ENCODE peak calls at places on chromosomes 11 and 22, in seven cellular contexts. One of them, this sample, is unnamed. For H3K27me3, the result is how much of the 10 kb centered on the place peaks cover.

GRCh38 chr11:104853276-104853675 is 45.0 kb downstream of the CASP12 start:
- DNase-seq in upper lobe of left lung: no peak
- DNase-seq in ovary: no peak
- DNase-seq in HCT116: no peak
- DNase-seq in tibial nerve: no peak
- DNase-seq in stomach: no peak
- DNase-seq in body of pancreas: no peak
- DNase-seq in this sample: no peak

GRCh38 chr11:116650052-116650451 is 122.7 kb downstream of the BUD13 start:
- DNase-seq in HCT116: no peak
- DNase-seq in stomach: no peak
- DNase-seq in tibial nerve: no peak
- DNase-seq in ovary: no peak
- DNase-seq in body of pancreas: no peak
- DNase-seq in upper lobe of left lung: no peak
- DNase-seq in this sample: no peak

GRCh38 chr22:47110817-47111443 is 348.5 kb downstream of the TBC1D22A start:
- DNase-seq in ovary: peak
- DNase-seq in body of pancreas: no peak
- DNase-seq in HCT116: no peak
- DNase-seq in stomach: no peak
- DNase-seq in upper lobe of left lung: no peak
- DNase-seq in tibial nerve: no peak
- DNase-seq in this sample: no peak

GRCh38 chr22:35586771-35587170 is 30.4 kb downstream of the MB start:
- DNase-seq in stomach: no peak
- DNase-seq in ovary: no peak
- DNase-seq in upper lobe of left lung: no peak
- DNase-seq in tibial nerve: no peak
- DNase-seq in HCT116: no peak
- DNase-seq in body of pancreas: no peak
- DNase-seq in this sample: peak

GRCh38 chr11:50182486-50182885 is 149.8 kb downstream of the OR4C45 start:
- DNase-seq in tibial nerve: no peak
- DNase-seq in upper lobe of left lung: no peak
- DNase-seq in stomach: no peak
- DNase-seq in ovary: no peak
- DNase-seq in HCT116: no peak
- DNase-seq in body of pancreas: no peak
- DNase-seq in this sample: no peak

GRCh38 chr11:79287952-79288351 is 152.9 kb downstream of the TENM4 start:
- DNase-seq in HCT116: no peak
- DNase-seq in stomach: no peak
- DNase-seq in tibial nerve: peak
- DNase-seq in body of pancreas: peak
- DNase-seq in upper lobe of left lung: no peak
- DNase-seq in ovary: peak
- DNase-seq in this sample: no peak

GRCh38 chr22:40022536-40023225 is 27.9 kb downstream of the FAM83F start:
- DNase-seq in upper lobe of left lung: no peak
- DNase-seq in body of pancreas: no peak
- DNase-seq in HCT116: no peak
- DNase-seq in stomach: peak
- DNase-seq in ovary: no peak
- DNase-seq in tibial nerve: no peak
- DNase-seq in this sample: no peak

GRCh38 chr11:57567210-57567511 is 311 bp downstream of the UBE2L6 start:
- DNase-seq in HCT116: no peak
- DNase-seq in upper lobe of left lung: peak
- DNase-seq in tibial nerve: peak
- DNase-seq in stomach: no peak
- DNase-seq in body of pancreas: no peak
- DNase-seq in ovary: no peak
- DNase-seq in this sample: peak

GRCh38 chr11:57703341-57703740 is 8.7 kb downstream of the MED19 start:
- DNase-seq in tibial nerve: no peak
- DNase-seq in upper lobe of left lung: no peak
- DNase-seq in ovary: no peak
- DNase-seq in body of pancreas: no peak
- DNase-seq in HCT116: no peak
- DNase-seq in stomach: no peak
- DNase-seq in this sample: no peak

GRCh38 chr11:100715163-100715792 is 28.2 kb downstream of the ARHGAP42 start:
- DNase-seq in tibial nerve: no peak
- DNase-seq in HCT116: no peak
- DNase-seq in upper lobe of left lung: no peak
- DNase-seq in body of pancreas: no peak
- DNase-seq in ovary: no peak
- DNase-seq in stomach: no peak
- DNase-seq in this sample: no peak
- TF ChIP-seq POLR2A in tibial nerve: peak
- TF ChIP-seq POLR2A in HCT116: no peak
- TF ChIP-seq POLR2A in upper lobe of left lung: no peak
- TF ChIP-seq POLR2A in body of pancreas: no peak
- TF ChIP-seq POLR2A in ovary: no peak
- TF ChIP-seq POLR2A in stomach: no peak
- TF ChIP-seq POLR2A in this sample: peak

DNA sequence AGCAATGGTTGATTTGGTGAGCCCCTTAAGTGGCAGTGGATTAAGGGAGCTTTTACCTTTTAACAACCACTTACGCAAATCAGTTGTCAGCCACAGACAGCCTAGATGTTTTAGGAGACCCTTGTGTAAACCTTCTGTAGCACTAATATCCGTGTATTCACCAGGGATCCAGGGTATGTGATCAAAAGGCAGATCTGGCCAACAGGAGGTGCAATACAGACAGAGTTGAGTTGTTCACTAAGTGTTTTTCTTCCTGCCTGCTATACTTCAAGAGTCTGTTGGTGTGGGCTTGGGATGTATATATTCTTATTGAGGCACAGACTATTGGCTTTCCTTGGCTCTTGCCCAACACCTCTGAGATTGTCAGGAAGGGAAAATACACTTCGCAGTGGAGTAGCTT is 175.1 kb downstream of the FAT3 start:
- DNase-seq in HCT116: no peak
- DNase-seq in body of pancreas: no peak
- DNase-seq in stomach: no peak
- DNase-seq in tibial nerve: no peak
- DNase-seq in ovary: no peak
- DNase-seq in upper lobe of left lung: no peak
- DNase-seq in this sample: no peak
- TF ChIP-seq CTCF in HCT116: no peak
- TF ChIP-seq CTCF in body of pancreas: no peak
- TF ChIP-seq CTCF in stomach: no peak
- TF ChIP-seq CTCF in tibial nerve: no peak
- TF ChIP-seq CTCF in ovary: no peak
- TF ChIP-seq CTCF in upper lobe of left lung: no peak
- TF ChIP-seq CTCF in this sample: no peak

DNA sequence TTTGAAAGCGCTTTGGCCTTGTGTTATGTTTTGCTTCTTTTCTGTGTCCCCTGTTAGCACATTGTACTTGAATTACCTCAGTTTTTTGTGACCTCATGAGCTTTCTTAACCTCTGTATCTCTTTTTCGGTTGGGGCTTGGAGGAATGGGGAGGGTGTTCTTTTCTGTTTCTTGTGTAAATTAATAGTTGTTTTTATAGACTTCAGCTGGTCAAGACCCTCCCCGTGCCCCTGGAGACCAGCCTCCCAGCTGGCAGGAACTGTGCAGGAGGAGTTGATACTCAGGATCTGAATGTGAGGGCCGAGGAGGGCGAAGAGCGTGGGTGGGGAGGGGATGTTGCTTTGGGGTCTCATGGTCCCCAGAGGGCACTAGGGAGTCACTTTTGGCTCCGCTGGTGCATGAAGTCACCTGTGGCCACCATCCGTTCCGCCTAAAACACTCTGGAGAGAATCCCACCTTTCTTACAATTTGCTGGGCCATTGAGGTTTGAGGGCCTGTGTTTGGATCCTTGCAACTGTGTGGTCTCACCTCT is 44.3 kb upstream of the NNMT start:
- DNase-seq in tibial nerve: no peak
- DNase-seq in HCT116: no peak
- DNase-seq in stomach: no peak
- DNase-seq in upper lobe of left lung: no peak
- DNase-seq in ovary: no peak
- DNase-seq in body of pancreas: no peak
- DNase-seq in this sample: no peak
- H3K27me3 ChIP-seq in tibial nerve: under half
- H3K27me3 ChIP-seq in HCT116: under half
- H3K27me3 ChIP-seq in stomach: under half
- H3K27me3 ChIP-seq in upper lobe of left lung: under half
- H3K27me3 ChIP-seq in ovary: under half
- H3K27me3 ChIP-seq in body of pancreas: under half
- H3K27me3 ChIP-seq in this sample: under half

GRCh38 chr22:24550028-24550901 is 4.7 kb downstream of the GUCD1 start:
- DNase-seq in stomach: peak
- DNase-seq in tibial nerve: no peak
- DNase-seq in ovary: no peak
- DNase-seq in body of pancreas: peak
- DNase-seq in HCT116: no peak
- DNase-seq in upper lobe of left lung: peak
- DNase-seq in this sample: no peak

GRCh38 chr22:24553597-24554315 is 1.2 kb downstream of the GUCD1 start:
- DNase-seq in body of pancreas: peak
- DNase-seq in tibial nerve: no peak
- DNase-seq in stomach: peak
- DNase-seq in ovary: no peak
- DNase-seq in upper lobe of left lung: no peak
- DNase-seq in HCT116: no peak
- DNase-seq in this sample: peak

GRCh38 chr22:24550902-24551229 is 4.1 kb downstream of the GUCD1 start:
- DNase-seq in ovary: no peak
- DNase-seq in body of pancreas: no peak
- DNase-seq in tibial nerve: no peak
- DNase-seq in upper lobe of left lung: no peak
- DNase-seq in HCT116: no peak
- DNase-seq in stomach: no peak
- DNase-seq in this sample: no peak

GRCh38 chr22:24543679-24544243 is 11.2 kb downstream of the GUCD1 start:
- DNase-seq in upper lobe of left lung: no peak
- DNase-seq in stomach: no peak
- DNase-seq in HCT116: no peak
- DNase-seq in body of pancreas: no peak
- DNase-seq in ovary: no peak
- DNase-seq in tibial nerve: no peak
- DNase-seq in this sample: no peak

DNA sequence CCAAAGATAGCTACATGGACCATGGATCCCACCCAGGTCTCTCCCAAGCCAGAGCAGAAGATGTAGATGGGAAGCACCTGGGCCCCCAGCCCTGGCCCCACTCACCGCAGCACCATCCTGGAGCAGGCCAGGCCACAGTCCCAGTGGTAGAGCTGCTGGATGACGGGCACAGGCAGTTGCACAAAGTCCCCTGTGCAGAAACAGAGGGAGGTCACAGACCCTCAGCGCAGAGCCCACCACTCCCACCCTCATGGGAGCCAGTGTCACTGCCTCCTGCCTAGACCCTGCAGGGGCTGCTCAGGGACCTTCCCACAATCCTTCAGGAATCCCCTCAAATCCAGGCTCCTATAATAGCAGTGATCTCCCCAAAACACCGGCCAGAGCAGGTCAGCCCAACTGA is 6.1 kb downstream of the GUCD1 start:
- DNase-seq in tibial nerve: no peak
- DNase-seq in HCT116: no peak
- DNase-seq in stomach: no peak
- DNase-seq in body of pancreas: no peak
- DNase-seq in upper lobe of left lung: no peak
- DNase-seq in ovary: no peak
- DNase-seq in this sample: no peak
- TF ChIP-seq POLR2A in tibial nerve: no peak
- TF ChIP-seq POLR2A in HCT116: no peak
- TF ChIP-seq POLR2A in stomach: no peak
- TF ChIP-seq POLR2A in body of pancreas: no peak
- TF ChIP-seq POLR2A in upper lobe of left lung: no peak
- TF ChIP-seq POLR2A in ovary: no peak
- TF ChIP-seq POLR2A in this sample: no peak

GRCh38 chr11:65298655-65299179 is 15.9 kb upstream of the CDC42EP2 start:
- DNase-seq in upper lobe of left lung: no peak
- DNase-seq in body of pancreas: peak
- DNase-seq in stomach: no peak
- DNase-seq in tibial nerve: peak
- DNase-seq in HCT116: no peak
- DNase-seq in ovary: peak
- DNase-seq in this sample: peak
- TF ChIP-seq CTCF in upper lobe of left lung: no peak
- TF ChIP-seq CTCF in body of pancreas: no peak
- TF ChIP-seq CTCF in stomach: no peak
- TF ChIP-seq CTCF in tibial nerve: no peak
- TF ChIP-seq CTCF in HCT116: no peak
- TF ChIP-seq CTCF in ovary: no peak
- TF ChIP-seq CTCF in this sample: no peak

GRCh38 chr22:17371446-17371845 is 2.2 kb downstream of the CECR2 start:
- DNase-seq in HCT116: no peak
- DNase-seq in stomach: no peak
- DNase-seq in tibial nerve: no peak
- DNase-seq in upper lobe of left lung: no peak
- DNase-seq in ovary: no peak
- DNase-seq in body of pancreas: no peak
- DNase-seq in this sample: no peak

GRCh38 chr22:17370036-17370765 is 941 bp downstream of the CECR2 start:
- DNase-seq in HCT116: no peak
- DNase-seq in upper lobe of left lung: no peak
- DNase-seq in body of pancreas: peak
- DNase-seq in tibial nerve: no peak
- DNase-seq in stomach: no peak
- DNase-seq in ovary: no peak
- DNase-seq in this sample: peak

GRCh38 chr22:17368727-17369552 is at the start of gene CECR2:
- DNase-seq in upper lobe of left lung: peak
- DNase-seq in body of pancreas: peak
- DNase-seq in tibial nerve: peak
- DNase-seq in HCT116: peak
- DNase-seq in ovary: peak
- DNase-seq in stomach: no peak
- DNase-seq in this sample: peak

GRCh38 chr22:17369553-17370035 is 334 bp downstream of the CECR2 start:
- DNase-seq in body of pancreas: peak
- DNase-seq in tibial nerve: no peak
- DNase-seq in ovary: peak
- DNase-seq in upper lobe of left lung: no peak
- DNase-seq in HCT116: no peak
- DNase-seq in stomach: no peak
- DNase-seq in this sample: peak

DNA sequence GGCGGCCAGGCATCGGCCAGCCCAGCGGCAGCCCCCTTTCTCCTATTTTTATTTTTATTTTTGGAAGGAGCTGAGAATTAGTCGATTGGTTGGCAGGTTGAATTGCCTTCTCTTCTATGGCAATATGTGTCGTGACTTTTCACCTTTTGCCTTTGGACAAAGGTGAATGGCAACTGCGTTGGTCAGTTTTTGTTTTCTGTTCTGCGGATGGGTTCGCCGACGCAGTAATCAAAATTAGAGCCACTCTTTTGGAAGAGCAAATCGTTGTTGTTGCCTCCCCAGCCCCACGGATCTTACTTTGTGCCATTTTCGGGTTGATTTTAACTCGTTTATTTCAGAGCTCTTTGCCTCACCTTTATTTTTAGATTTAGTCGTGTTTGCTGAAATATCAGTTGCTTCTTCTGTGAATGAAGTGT is 1.5 kb downstream of the CECR2 start:
- DNase-seq in body of pancreas: no peak
- DNase-seq in stomach: no peak
- DNase-seq in HCT116: no peak
- DNase-seq in upper lobe of left lung: no peak
- DNase-seq in tibial nerve: no peak
- DNase-seq in ovary: no peak
- DNase-seq in this sample: no peak
- H3K27me3 ChIP-seq in body of pancreas: under half
- H3K27me3 ChIP-seq in stomach: half or more
- H3K27me3 ChIP-seq in HCT116: under half
- H3K27me3 ChIP-seq in upper lobe of left lung: under half
- H3K27me3 ChIP-seq in tibial nerve: half or more
- H3K27me3 ChIP-seq in ovary: under half
- H3K27me3 ChIP-seq in this sample: under half